ENCODE peak calls at places on chromosome 13, in eight cellular contexts. One of them, this sample, is unnamed.

GRCh38 chr13:102597029-102598015 is 536 bp downstream of the TPP2 start:
- DNase-seq in pancreas: no peak
- DNase-seq in stomach: no peak
- DNase-seq in SJCRH30: peak; percentile 33
- DNase-seq in NT2/D1: no peak
- DNase-seq in heart left ventricle: no peak
- DNase-seq in thoracic aorta: no peak
- DNase-seq in CD4-positive, alpha-beta memory T cell: peak; percentile 17
- DNase-seq in this sample: no peak

GRCh38 chr13:23658929-23659541 is 88.8 kb downstream of the TNFRSF19 start:
- DNase-seq in pancreas: no peak
- DNase-seq in stomach: no peak
- DNase-seq in SJCRH30: no peak
- DNase-seq in NT2/D1: no peak
- DNase-seq in heart left ventricle: no peak
- DNase-seq in thoracic aorta: no peak
- DNase-seq in CD4-positive, alpha-beta memory T cell: no peak
- DNase-seq in this sample: no peak

GRCh38 chr13:73844986-73845385 is 289.2 kb downstream of the KLF12 start:
- DNase-seq in pancreas: no peak
- DNase-seq in stomach: no peak
- DNase-seq in SJCRH30: no peak
- DNase-seq in NT2/D1: no peak
- DNase-seq in heart left ventricle: no peak
- DNase-seq in thoracic aorta: no peak
- DNase-seq in CD4-positive, alpha-beta memory T cell: no peak
- DNase-seq in this sample: no peak

GRCh38 chr13:113220877-113221276 is 11.5 kb downstream of the CUL4A start:
- DNase-seq in pancreas: no peak
- DNase-seq in stomach: no peak
- DNase-seq in SJCRH30: peak; percentile 14
- DNase-seq in NT2/D1: no peak
- DNase-seq in heart left ventricle: peak; percentile 52
- DNase-seq in thoracic aorta: no peak
- DNase-seq in CD4-positive, alpha-beta memory T cell: no peak
- DNase-seq in this sample: no peak

GRCh38 chr13:36515466-36515865 is 83.2 kb downstream of the CCNA1 start:
- DNase-seq in pancreas: no peak
- DNase-seq in stomach: no peak
- DNase-seq in SJCRH30: no peak
- DNase-seq in NT2/D1: no peak
- DNase-seq in heart left ventricle: no peak
- DNase-seq in thoracic aorta: no peak
- DNase-seq in CD4-positive, alpha-beta memory T cell: no peak
- DNase-seq in this sample: no peak

GRCh38 chr13:33032037-33032625 is 15.9 kb downstream of the KL start:
- DNase-seq in pancreas: no peak
- DNase-seq in stomach: no peak
- DNase-seq in SJCRH30: peak; percentile 36
- DNase-seq in NT2/D1: no peak
- DNase-seq in heart left ventricle: peak; percentile 39
- DNase-seq in thoracic aorta: no peak
- DNase-seq in CD4-positive, alpha-beta memory T cell: no peak
- DNase-seq in this sample: no peak

GRCh38 chr13:75312884-75313520 is 169.0 kb downstream of the TBC1D4 start:
- DNase-seq in pancreas: no peak
- DNase-seq in stomach: no peak
- DNase-seq in SJCRH30: no peak
- DNase-seq in NT2/D1: no peak
- DNase-seq in heart left ventricle: no peak
- DNase-seq in thoracic aorta: no peak
- DNase-seq in CD4-positive, alpha-beta memory T cell: no peak
- DNase-seq in this sample: no peak

GRCh38 chr13:42068886-42069285 is 20.4 kb downstream of the DGKH start:
- DNase-seq in pancreas: no peak
- DNase-seq in stomach: no peak
- DNase-seq in SJCRH30: no peak
- DNase-seq in NT2/D1: no peak
- DNase-seq in heart left ventricle: no peak
- DNase-seq in thoracic aorta: no peak
- DNase-seq in CD4-positive, alpha-beta memory T cell: no peak
- DNase-seq in this sample: no peak

GRCh38 chr13:75458696-75459422 is 23.1 kb downstream of the TBC1D4 start:
- DNase-seq in pancreas: peak; percentile 76
- DNase-seq in stomach: peak; percentile 71
- DNase-seq in SJCRH30: peak; percentile 24
- DNase-seq in NT2/D1: no peak
- DNase-seq in heart left ventricle: peak; percentile 57
- DNase-seq in thoracic aorta: no peak
- DNase-seq in CD4-positive, alpha-beta memory T cell: no peak
- DNase-seq in this sample: no peak

GRCh38 chr13:91133941-91134772 is 213.3 kb upstream of the MIR17HG start:
- DNase-seq in pancreas: no peak
- DNase-seq in stomach: peak; percentile 42
- DNase-seq in SJCRH30: peak; percentile 87
- DNase-seq in NT2/D1: peak; percentile 52
- DNase-seq in heart left ventricle: peak; percentile 32
- DNase-seq in thoracic aorta: no peak
- DNase-seq in CD4-positive, alpha-beta memory T cell: peak; percentile 4
- DNase-seq in this sample: no peak

GRCh38 chr13:102127153-102127552 is 274.7 kb downstream of the FGF14 start:
- DNase-seq in pancreas: no peak
- DNase-seq in stomach: no peak
- DNase-seq in SJCRH30: no peak
- DNase-seq in NT2/D1: no peak
- DNase-seq in heart left ventricle: no peak
- DNase-seq in thoracic aorta: no peak
- DNase-seq in CD4-positive, alpha-beta memory T cell: no peak
- DNase-seq in this sample: no peak

GRCh38 chr13:108812165-108812564 is 182.8 kb downstream of the MYO16 start:
- DNase-seq in pancreas: no peak
- DNase-seq in stomach: no peak
- DNase-seq in SJCRH30: no peak
- DNase-seq in NT2/D1: no peak
- DNase-seq in heart left ventricle: no peak
- DNase-seq in thoracic aorta: no peak
- DNase-seq in CD4-positive, alpha-beta memory T cell: no peak
- DNase-seq in this sample: no peak

GRCh38 chr13:96994849-96995243 is 570 bp upstream of the OXGR1 start:
- DNase-seq in pancreas: no peak
- DNase-seq in stomach: no peak
- DNase-seq in SJCRH30: no peak
- DNase-seq in NT2/D1: no peak
- DNase-seq in heart left ventricle: no peak
- DNase-seq in thoracic aorta: no peak
- DNase-seq in CD4-positive, alpha-beta memory T cell: no peak
- DNase-seq in this sample: no peak

GRCh38 chr13:23427342-23428182 is 5.9 kb downstream of the SACS start:
- DNase-seq in pancreas: peak; percentile 43
- DNase-seq in stomach: peak; percentile 43
- DNase-seq in SJCRH30: peak; percentile 53
- DNase-seq in NT2/D1: no peak
- DNase-seq in heart left ventricle: no peak
- DNase-seq in thoracic aorta: peak; percentile 33
- DNase-seq in CD4-positive, alpha-beta memory T cell: no peak
- DNase-seq in this sample: no peak

GRCh38 chr13:37715606-37716015 is 117.0 kb upstream of the POSTN start:
- DNase-seq in pancreas: no peak
- DNase-seq in stomach: no peak
- DNase-seq in SJCRH30: no peak
- DNase-seq in NT2/D1: no peak
- DNase-seq in heart left ventricle: no peak
- DNase-seq in thoracic aorta: no peak
- DNase-seq in CD4-positive, alpha-beta memory T cell: no peak
- DNase-seq in this sample: no peak

DNA sequence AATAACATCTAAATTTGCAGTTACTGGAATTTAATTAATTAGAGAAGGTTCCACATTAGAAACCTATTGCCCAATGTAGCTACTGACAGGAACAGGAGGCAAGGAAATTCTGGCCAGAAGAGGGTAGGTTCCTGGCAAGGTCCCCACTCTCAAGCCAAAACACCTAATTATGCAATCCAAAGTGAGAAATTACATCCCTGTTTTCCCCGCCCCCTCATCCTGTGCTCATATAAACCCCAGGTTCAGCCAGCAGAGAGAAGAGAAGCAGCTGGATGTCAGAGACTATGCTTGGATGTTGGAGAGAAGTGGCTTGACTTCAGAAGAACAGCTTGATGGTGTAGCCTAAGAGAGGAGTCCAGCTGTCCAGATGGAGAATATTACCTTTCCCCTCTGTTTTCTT is 951.3 kb upstream of the PRR20A start:
- DNase-seq in pancreas: no peak
- DNase-seq in stomach: no peak
- DNase-seq in SJCRH30: no peak
- DNase-seq in NT2/D1: no peak
- DNase-seq in heart left ventricle: no peak
- DNase-seq in thoracic aorta: no peak
- DNase-seq in CD4-positive, alpha-beta memory T cell: no peak
- DNase-seq in this sample: no peak
- H3K9me3 ChIP-seq in pancreas: no peaks in the 10 kb centered on the region
- H3K9me3 ChIP-seq in stomach: peaks cover 20% of the 10 kb centered on the region
- H3K9me3 ChIP-seq in SJCRH30: no peaks in the 10 kb centered on the region
- H3K9me3 ChIP-seq in NT2/D1: no peaks in the 10 kb centered on the region
- H3K9me3 ChIP-seq in heart left ventricle: no peaks in the 10 kb centered on the region
- H3K9me3 ChIP-seq in thoracic aorta: no peaks in the 10 kb centered on the region
- H3K9me3 ChIP-seq in CD4-positive, alpha-beta memory T cell: no peaks in the 10 kb centered on the region
- H3K9me3 ChIP-seq in this sample: no peaks in the 10 kb centered on the region

DNA sequence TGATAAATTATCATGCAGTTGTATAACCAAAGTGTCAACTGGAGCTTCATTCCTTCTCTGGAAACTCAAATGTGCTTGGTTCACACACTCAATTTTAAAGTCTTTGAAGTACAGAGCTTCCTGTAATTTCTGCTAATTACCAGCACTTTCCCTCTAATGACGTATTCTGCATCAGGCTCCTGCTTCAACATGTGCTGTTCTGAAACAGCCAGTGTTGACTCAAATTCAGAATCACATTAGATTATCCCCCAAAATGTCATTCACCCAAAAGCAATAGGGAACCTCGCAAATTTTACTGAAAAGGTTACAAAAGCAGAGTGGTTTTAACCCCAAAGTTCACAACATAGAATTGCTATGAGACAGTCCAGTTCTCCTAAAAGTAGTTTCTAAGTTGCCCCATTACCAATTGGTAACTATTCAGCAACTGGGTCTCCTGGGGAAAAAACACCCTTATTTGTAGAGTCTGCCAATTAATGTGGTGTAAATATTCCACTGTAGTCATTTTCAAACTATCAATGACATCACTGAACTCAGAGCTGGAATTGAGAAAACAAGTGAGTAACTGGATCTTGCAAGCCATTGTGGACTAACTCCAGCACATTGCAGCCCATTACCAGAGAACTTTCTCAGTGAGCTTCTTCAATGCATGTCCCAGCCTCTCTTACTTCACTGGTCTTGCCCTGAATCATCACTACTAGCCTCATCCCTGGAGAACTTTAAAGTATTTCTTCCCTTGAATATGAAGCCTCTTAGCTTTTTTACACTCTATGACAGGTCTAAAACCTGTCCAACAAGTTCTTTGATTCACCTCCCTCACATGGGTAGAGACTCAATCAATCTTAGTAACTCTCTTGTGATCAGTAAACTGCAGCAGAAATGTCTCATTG is 955.4 kb downstream of the EFNB2 start:
- DNase-seq in pancreas: no peak
- DNase-seq in stomach: no peak
- DNase-seq in SJCRH30: no peak
- DNase-seq in NT2/D1: no peak
- DNase-seq in heart left ventricle: no peak
- DNase-seq in thoracic aorta: no peak
- DNase-seq in CD4-positive, alpha-beta memory T cell: no peak
- DNase-seq in this sample: no peak
- H3K9me3 ChIP-seq in pancreas: no peaks in the 10 kb centered on the region
- H3K9me3 ChIP-seq in stomach: peaks cover 9% of the 10 kb centered on the region
- H3K9me3 ChIP-seq in SJCRH30: no peaks in the 10 kb centered on the region
- H3K9me3 ChIP-seq in NT2/D1: peaks cover 7% of the 10 kb centered on the region
- H3K9me3 ChIP-seq in heart left ventricle: no peaks in the 10 kb centered on the region
- H3K9me3 ChIP-seq in thoracic aorta: no peaks in the 10 kb centered on the region
- H3K9me3 ChIP-seq in CD4-positive, alpha-beta memory T cell: no peaks in the 10 kb centered on the region
- H3K9me3 ChIP-seq in this sample: no peaks in the 10 kb centered on the region

GRCh38 chr13:18993884-18994660 is 187.6 kb downstream of the TUBA3C start:
- DNase-seq in pancreas: peak; percentile 73
- DNase-seq in stomach: peak; percentile 50
- DNase-seq in SJCRH30: no peak
- DNase-seq in NT2/D1: no peak
- DNase-seq in heart left ventricle: no peak
- DNase-seq in thoracic aorta: no peak
- DNase-seq in CD4-positive, alpha-beta memory T cell: no peak
- DNase-seq in this sample: no peak

GRCh38 chr13:18996221-18996620 is 185.4 kb downstream of the TUBA3C start:
- DNase-seq in pancreas: no peak
- DNase-seq in stomach: no peak
- DNase-seq in SJCRH30: no peak
- DNase-seq in NT2/D1: no peak
- DNase-seq in heart left ventricle: no peak
- DNase-seq in thoracic aorta: no peak
- DNase-seq in CD4-positive, alpha-beta memory T cell: no peak
- DNase-seq in this sample: no peak

GRCh38 chr13:18992791-18993190 is 188.8 kb downstream of the TUBA3C start:
- DNase-seq in pancreas: peak; percentile 88
- DNase-seq in stomach: peak; percentile 77
- DNase-seq in SJCRH30: no peak
- DNase-seq in NT2/D1: no peak
- DNase-seq in heart left ventricle: no peak
- DNase-seq in thoracic aorta: no peak
- DNase-seq in CD4-positive, alpha-beta memory T cell: no peak
- DNase-seq in this sample: no peak

GRCh38 chr13:18995259-18995873 is 186.3 kb downstream of the TUBA3C start:
- DNase-seq in pancreas: peak; percentile 31
- DNase-seq in stomach: peak; percentile 27
- DNase-seq in SJCRH30: no peak
- DNase-seq in NT2/D1: no peak
- DNase-seq in heart left ventricle: no peak
- DNase-seq in thoracic aorta: no peak
- DNase-seq in CD4-positive, alpha-beta memory T cell: no peak
- DNase-seq in this sample: no peak

DNA sequence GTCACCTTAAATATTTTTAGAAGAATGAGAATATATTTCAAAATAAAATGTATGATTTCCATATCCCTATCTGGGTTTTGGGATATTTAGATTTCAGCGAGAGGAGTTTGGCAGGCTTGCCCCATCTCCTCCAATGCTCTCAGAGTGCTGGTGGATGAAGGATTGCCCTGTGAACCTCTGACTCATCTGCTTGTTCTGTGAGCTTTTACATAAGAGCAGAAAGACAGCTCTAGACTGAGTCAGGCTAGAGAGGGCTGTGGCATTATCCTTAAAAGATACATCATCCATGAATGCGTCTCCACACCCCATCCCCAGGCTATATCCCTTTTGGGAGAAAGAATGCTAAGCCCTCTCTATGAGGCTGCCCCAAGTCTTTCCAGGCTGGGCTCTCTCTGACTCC is 190.6 kb downstream of the TUBA3C start:
- DNase-seq in pancreas: no peak
- DNase-seq in stomach: no peak
- DNase-seq in SJCRH30: no peak
- DNase-seq in NT2/D1: no peak
- DNase-seq in heart left ventricle: no peak
- DNase-seq in thoracic aorta: no peak
- DNase-seq in CD4-positive, alpha-beta memory T cell: no peak
- DNase-seq in this sample: no peak
- H3K9me3 ChIP-seq in pancreas: no peaks in the 10 kb centered on the region
- H3K9me3 ChIP-seq in stomach: peaks cover 23% of the 10 kb centered on the region
- H3K9me3 ChIP-seq in SJCRH30: no peaks in the 10 kb centered on the region
- H3K9me3 ChIP-seq in NT2/D1: no peaks in the 10 kb centered on the region
- H3K9me3 ChIP-seq in heart left ventricle: no peaks in the 10 kb centered on the region
- H3K9me3 ChIP-seq in thoracic aorta: peaks cover 7% of the 10 kb centered on the region
- H3K9me3 ChIP-seq in CD4-positive, alpha-beta memory T cell: no peaks in the 10 kb centered on the region
- H3K9me3 ChIP-seq in this sample: no peaks in the 10 kb centered on the region

GRCh38 chr13:18959996-18960395 is 221.6 kb downstream of the TUBA3C start:
- DNase-seq in pancreas: no peak
- DNase-seq in stomach: no peak
- DNase-seq in SJCRH30: no peak
- DNase-seq in NT2/D1: no peak
- DNase-seq in heart left ventricle: no peak
- DNase-seq in thoracic aorta: no peak
- DNase-seq in CD4-positive, alpha-beta memory T cell: no peak
- DNase-seq in this sample: no peak
- H3K9me3 ChIP-seq in pancreas: no peaks in the 10 kb centered on the region
- H3K9me3 ChIP-seq in stomach: peaks cover 54% of the 10 kb centered on the region
- H3K9me3 ChIP-seq in SJCRH30: no peaks in the 10 kb centered on the region
- H3K9me3 ChIP-seq in NT2/D1: peaks cover 13% of the 10 kb centered on the region
- H3K9me3 ChIP-seq in heart left ventricle: no peaks in the 10 kb centered on the region
- H3K9me3 ChIP-seq in thoracic aorta: no peaks in the 10 kb centered on the region
- H3K9me3 ChIP-seq in CD4-positive, alpha-beta memory T cell: no peaks in the 10 kb centered on the region
- H3K9me3 ChIP-seq in this sample: no peaks in the 10 kb centered on the region

This sample was measured in T-helper 17 cell.